ENCODE peak calls at places on chromosome 7, in seven cellular contexts. Q, M, A, H, V, O and S are unnamed samples.

GRCh38 chr7:111043533-111043932 is 47.4 kb upstream of the LRRN3 start:
- DNase-seq in Q (no peak), M (no peak), A (no peak), H (no peak), V (no peak), O (no peak), S (no peak)

GRCh38 chr7:77528368-77528767 is 8.7 kb upstream of the PTPN12 start:
- DNase-seq in Q (no peak), M (no peak), A (no peak), H (no peak), V (no peak), O (no peak), S (no peak)

GRCh38 chr7:137684316-137684715 is 162.5 kb downstream of the DGKI start:
- DNase-seq in Q (peak), M (no peak), A (no peak), H (no peak), V (no peak), O (no peak), S (no peak)

GRCh38 chr7:77464589-77464988 is 48.4 kb upstream of the GSAP start:
- DNase-seq in Q (no peak), M (no peak), A (no peak), H (no peak), V (no peak), O (no peak), S (no peak)

GRCh38 chr7:157550300-157551275 is 213.8 kb downstream of the DNAJB6 start:
- DNase-seq in Q (no peak), M (no peak), A (no peak), H (no peak), V (no peak), O (peak), S (no peak)

GRCh38 chr7:101154693-101155102 is 422 bp downstream of the AP1S1 start:
- DNase-seq in Q (no peak), M (no peak), A (peak), H (no peak), V (no peak), O (no peak), S (no peak)

GRCh38 chr7:83347836-83348482 is 185.3 kb upstream of the PCLO start:
- DNase-seq in Q (peak), M (no peak), A (peak), H (no peak), V (peak), O (no peak), S (no peak)

GRCh38 chr7:40733578-40733977 is 598.8 kb downstream of the SUGCT start:
- DNase-seq in Q (no peak), M (no peak), A (peak), H (no peak), V (no peak), O (no peak), S (no peak)

GRCh38 chr7:15459018-15459621 is 102.7 kb downstream of the AGMO start:
- DNase-seq in Q (no peak), M (no peak), A (no peak), H (no peak), V (no peak), O (no peak), S (no peak)

GRCh38 chr7:343864-344607 is 54.1 kb downstream of the FOXL3 start:
- DNase-seq in Q (no peak), M (no peak), A (no peak), H (no peak), V (no peak), O (no peak), S (no peak)

GRCh38 chr7:72078301-72078700 is 333.8 kb downstream of the CALN1 start:
- DNase-seq in Q (no peak), M (no peak), A (no peak), H (no peak), V (no peak), O (no peak), S (no peak)

GRCh38 chr7:42611529-42611928 is 300.3 kb downstream of the C7orf25 start:
- DNase-seq in Q (no peak), M (no peak), A (no peak), H (no peak), V (no peak), O (no peak), S (no peak)

GRCh38 chr7:41304995-41305394 is 397.9 kb downstream of the INHBA start:
- DNase-seq in Q (no peak), M (no peak), A (no peak), H (no peak), V (no peak), O (no peak), S (no peak)

GRCh38 chr7:96789914-96790313 is 80.3 kb upstream of the SEM1 start:
- DNase-seq in Q (no peak), M (no peak), A (no peak), H (no peak), V (no peak), O (no peak), S (no peak)

GRCh38 chr7:151773795-151774194 is 103.1 kb downstream of the PRKAG2 start:
- DNase-seq in Q (no peak), M (no peak), A (no peak), H (no peak), V (no peak), O (no peak), S (no peak)

GRCh38 chr7:44634839-44635591 is 28.6 kb downstream of the OGDH start:
- DNase-seq in Q (no peak), M (peak), A (peak), H (no peak), V (no peak), O (peak), S (no peak)

GRCh38 chr7:19442016-19442785 is 266.6 kb downstream of the POLR1F start:
- DNase-seq in Q (peak), M (no peak), A (no peak), H (no peak), V (peak), O (no peak), S (no peak)

GRCh38 chr7:81367335-81367801 is 402.5 kb downstream of the HGF start:
- DNase-seq in Q (no peak), M (no peak), A (no peak), H (no peak), V (no peak), O (peak), S (no peak)

GRCh38 chr7:48781783-48782182 is 142.6 kb upstream of the CDC14C start:
- DNase-seq in Q (no peak), M (no peak), A (no peak), H (no peak), V (no peak), O (no peak), S (no peak)

GRCh38 chr7:38660427-38661099 is 29.4 kb upstream of the AMPH start:
- DNase-seq in Q (peak), M (no peak), A (peak), H (no peak), V (peak), O (no peak), S (no peak)

GRCh38 chr7:117896339-117896738 is 23.1 kb upstream of the CTTNBP2 start:
- DNase-seq in Q (no peak), M (no peak), A (no peak), H (no peak), V (no peak), O (no peak), S (no peak)

GRCh38 chr7:879093-879492 is 2.7 kb downstream of the GET4 start:
- DNase-seq in Q (no peak), M (peak), A (no peak), H (no peak), V (no peak), O (no peak), S (no peak)

GRCh38 chr7:134359787-134360432 is 43.2 kb upstream of the SLC35B4 start:
- DNase-seq in Q (no peak), M (no peak), A (no peak), H (no peak), V (no peak), O (no peak), S (no peak)

GRCh38 chr7:94092980-94093379 is 88.8 kb upstream of the BET1 start:
- DNase-seq in Q (no peak), M (no peak), A (no peak), H (no peak), V (no peak), O (no peak), S (no peak)

GRCh38 chr7:133815677-133816210 is 311.4 kb upstream of the LRGUK start:
- DNase-seq in Q (no peak), M (no peak), A (no peak), H (no peak), V (no peak), O (no peak), S (no peak)

GRCh38 chr7:130127404-130128395 is 57.4 kb downstream of the KLHDC10 start:
- DNase-seq in Q (no peak), M (no peak), A (no peak), H (no peak), V (no peak), O (no peak), S (no peak)

GRCh38 chr7:151920533-151920932 is 35.7 kb upstream of the GALNTL5 start:
- DNase-seq in Q (no peak), M (no peak), A (no peak), H (no peak), V (no peak), O (no peak), S (no peak)

GRCh38 chr7:75881436-75882095 is 2.7 kb downstream of the RHBDD2 start:
- DNase-seq in Q (no peak), M (no peak), A (no peak), H (no peak), V (no peak), O (no peak), S (no peak)

GRCh38 chr7:94701555-94701973 is 45.6 kb upstream of the SGCE start:
- DNase-seq in Q (no peak), M (no peak), A (no peak), H (no peak), V (peak), O (no peak), S (no peak)

GRCh38 chr7:2425749-2426148 is 22.3 kb downstream of the CHST12 start:
- DNase-seq in Q (no peak), M (no peak), A (no peak), H (no peak), V (no peak), O (no peak), S (no peak)

GRCh38 chr7:9488555-9488954 is 1055.1 kb downstream of the NXPH1 start:
- DNase-seq in Q (no peak), M (no peak), A (no peak), H (no peak), V (no peak), O (no peak), S (no peak)

GRCh38 chr7:121436136-121436535 is 40.0 kb upstream of the FAM3C start:
- DNase-seq in Q (no peak), M (no peak), A (no peak), H (no peak), V (no peak), O (no peak), S (no peak)

GRCh38 chr7:30612658-30613265 is 18.1 kb downstream of the GARS1 start:
- DNase-seq in Q (no peak), M (no peak), A (no peak), H (no peak), V (no peak), O (no peak), S (no peak)

GRCh38 chr7:17289074-17289665 is 9.3 kb upstream of the AHR start:
- DNase-seq in Q (no peak), M (peak), A (no peak), H (no peak), V (no peak), O (no peak), S (peak)

GRCh38 chr7:44173911-44174693 is 15.1 kb downstream of the GCK start:
- DNase-seq in Q (no peak), M (no peak), A (no peak), H (no peak), V (no peak), O (peak), S (no peak)

GRCh38 chr7:67423058-67423457 is 426.4 kb downstream of the TYW1 start:
- DNase-seq in Q (peak), M (no peak), A (no peak), H (no peak), V (no peak), O (no peak), S (no peak)

GRCh38 chr7:39838326-39838725 is 111.7 kb upstream of the CDK13 start:
- DNase-seq in Q (no peak), M (no peak), A (peak), H (no peak), V (no peak), O (no peak), S (peak)

GRCh38 chr7:140281255-140281654 is 104.5 kb upstream of the KDM7A start:
- DNase-seq in Q (no peak), M (no peak), A (no peak), H (no peak), V (no peak), O (no peak), S (no peak)

GRCh38 chr7:140273417-140273816 is 96.6 kb upstream of the KDM7A start:
- DNase-seq in Q (no peak), M (no peak), A (no peak), H (no peak), V (no peak), O (no peak), S (no peak)

GRCh38 chr7:140276001-140276400 is 99.2 kb upstream of the KDM7A start:
- DNase-seq in Q (no peak), M (no peak), A (no peak), H (no peak), V (no peak), O (no peak), S (no peak)

GRCh38 chr7:140275069-140275961 is 98.5 kb upstream of the KDM7A start:
- DNase-seq in Q (no peak), M (no peak), A (no peak), H (no peak), V (no peak), O (no peak), S (no peak)
- TF ChIP-seq EP300 in Q (no peak), M (no peak), A (no peak), H (peak), V (no peak), O (no peak), S (no peak)

DNA sequence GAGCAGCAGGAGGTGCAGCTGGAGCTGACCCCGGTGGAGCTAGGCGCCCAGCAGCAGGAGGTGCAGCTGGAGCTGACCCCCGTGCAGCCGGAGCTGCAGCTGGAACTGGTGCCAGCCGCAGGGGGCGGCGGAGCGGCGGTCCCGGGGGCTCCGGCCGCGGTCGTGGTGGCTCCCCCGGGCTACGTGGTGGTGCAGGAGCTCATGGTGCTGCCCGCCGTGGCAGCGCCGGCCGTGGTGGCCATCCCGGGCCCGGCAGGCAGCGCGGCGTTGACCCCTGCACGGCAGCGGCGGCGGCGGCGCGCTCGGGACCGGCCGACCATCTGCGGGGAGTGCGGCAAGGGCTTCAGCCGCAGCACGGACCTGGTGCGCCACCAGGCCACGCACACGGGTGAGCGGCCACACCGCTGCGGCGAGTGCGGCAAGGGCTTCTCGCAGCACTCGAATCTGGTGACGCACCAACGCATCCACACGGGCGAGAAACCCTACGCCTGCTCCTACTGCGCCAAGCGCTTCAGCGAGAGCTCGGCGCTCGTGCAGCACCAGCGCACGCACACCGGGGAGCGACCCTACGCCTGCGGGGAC is 6.8 kb downstream of the ZNF853 start:
- DNase-seq in Q (no peak), M (no peak), A (no peak), H (no peak), V (no peak), O (no peak), S (no peak)
- H3K4me3 ChIP-seq in Q (no peak), M (no peak), A (no peak), H (no peak), V (no peak), O (no peak), S (no peak)

DNA sequence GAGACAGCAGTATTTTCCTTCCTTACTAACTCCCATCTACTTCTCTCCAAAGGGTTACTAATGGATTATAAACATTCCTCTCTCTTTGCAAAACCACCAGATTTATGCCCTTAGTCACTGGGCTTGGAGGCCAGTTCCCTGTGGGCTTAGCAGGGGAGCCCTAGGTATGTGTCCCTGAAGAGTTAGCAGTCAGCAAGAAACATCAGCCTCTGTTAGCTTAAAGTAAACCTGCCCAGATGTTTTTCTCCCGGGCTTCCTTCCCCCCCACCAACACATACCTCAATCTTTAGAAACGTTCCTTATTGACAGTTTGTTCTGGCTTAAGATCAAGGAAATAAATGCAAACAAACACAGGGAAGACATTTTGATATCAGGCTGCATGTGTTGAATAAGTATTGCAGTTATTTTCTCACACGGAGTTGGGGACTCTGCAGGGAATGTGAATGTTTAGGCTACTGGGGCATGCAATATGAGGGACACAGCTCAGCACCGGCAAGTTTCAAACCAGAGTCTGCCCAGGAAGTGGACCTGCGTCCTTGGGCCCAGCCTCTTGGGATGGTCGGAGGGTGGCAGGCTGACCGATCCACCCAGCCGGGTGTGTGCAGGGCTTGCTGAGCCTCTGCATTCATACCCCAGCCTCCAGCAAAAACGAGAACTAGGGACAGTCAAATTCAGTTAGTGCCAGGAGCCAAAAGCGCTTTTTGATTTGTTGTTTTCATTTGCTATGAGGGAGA is 252.0 kb upstream of the GRB10 start:
- DNase-seq in Q (no peak), M (no peak), A (no peak), H (no peak), V (no peak), O (peak), S (no peak)
- H3K27ac ChIP-seq in Q (peak), M (peak), A (no peak), H (no peak), V (peak), O (no peak), S (no peak)

DNA sequence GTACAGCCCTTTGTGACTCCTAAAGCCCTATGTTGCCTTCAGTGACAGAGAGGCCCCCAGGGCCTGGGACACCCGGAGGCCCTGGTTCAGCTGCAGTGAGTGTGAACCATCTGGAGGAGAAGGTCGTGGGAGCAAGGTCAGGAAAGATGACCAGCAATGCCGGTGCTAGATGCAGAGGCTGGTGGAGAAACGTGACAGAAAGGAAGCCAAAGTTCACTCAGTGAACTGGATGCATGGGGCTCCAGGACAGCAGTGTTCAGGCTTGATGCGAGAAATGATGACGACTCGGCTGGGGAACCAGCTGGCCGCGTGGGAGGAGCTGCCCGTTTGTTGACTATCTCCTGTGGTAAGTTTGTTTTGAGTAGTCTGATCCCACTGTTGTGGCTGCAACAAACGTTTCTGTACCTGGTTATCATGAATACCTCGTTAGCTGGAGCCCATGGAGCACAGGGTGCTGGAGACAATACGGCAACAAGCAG is 54.1 kb upstream of the MKRN1 start:
- DNase-seq in Q (no peak), M (no peak), A (no peak), H (no peak), V (no peak), O (no peak), S (peak)
- TF ChIP-seq EP300 in Q (no peak), M (no peak), A (no peak), H (no peak), V (no peak), O (no peak), S (no peak)

GRCh38 chr7:115094163-115094562 is 172.3 kb downstream of the MDFIC start:
- DNase-seq in Q (no peak), M (no peak), A (no peak), H (no peak), V (no peak), O (no peak), S (no peak)
- H3K4me3 ChIP-seq in Q (no peak), M (no peak), A (no peak), H (no peak), V (no peak), O (no peak), S (no peak)

GRCh38 chr7:12090757-12091134 is 120.3 kb upstream of the TMEM106B start:
- DNase-seq in Q (peak), M (no peak), A (no peak), H (no peak), V (no peak), O (no peak), S (no peak)
- H3K27ac ChIP-seq in Q (no peak), M (no peak), A (no peak), H (no peak), V (no peak), O (no peak), S (no peak)